ENCODE peak calls at places on chromosome 18, in eight cellular contexts. N is K562, V is aorta, T is right cardiac atrium, C is body of pancreas, A is mucosa of descending colon, H is lower lobe of right lung, F is right lobe of liver. S is an unnamed sample. For H3K9me3, the result is how much of the 10 kb centered on the place peaks cover.

GRCh38 chr18:58843662-58844035 is 21.0 kb upstream of the ZNF532 start:
- ATAC-seq in N (no peak), V (no peak), T (no peak), C (no peak), A (peak), H (no peak), F (no peak), S (no peak)

GRCh38 chr18:35777042-35777441 is 195.4 kb upstream of the RMP24 start:
- ATAC-seq in N (peak), V (no peak), T (no peak), C (no peak), A (no peak), H (peak), F (no peak), S (no peak)

GRCh38 chr18:78246588-78246987 is 733.0 kb upstream of the SALL3 start:
- ATAC-seq in N (no peak), V (no peak), T (no peak), C (no peak), A (no peak), H (peak), F (no peak), S (no peak)

GRCh38 chr18:31572368-31572767 is 19.3 kb upstream of the TTR start:
- ATAC-seq in N (peak), V (no peak), T (no peak), C (no peak), A (no peak), H (no peak), F (no peak), S (no peak)

GRCh38 chr18:53004798-53005197 is 664.8 kb downstream of the DCC start:
- ATAC-seq in N (no peak), V (no peak), T (no peak), C (no peak), A (no peak), H (no peak), F (no peak), S (no peak)

GRCh38 chr18:47582055-47582454 is 330.6 kb upstream of the SKOR2 start:
- ATAC-seq in N (no peak), V (no peak), T (no peak), C (no peak), A (no peak), H (peak), F (no peak), S (no peak)

GRCh38 chr18:67669993-67670671 is 153.6 kb upstream of the DSEL start:
- ATAC-seq in N (no peak), V (no peak), T (no peak), C (no peak), A (no peak), H (no peak), F (no peak), S (no peak)

GRCh38 chr18:76445741-76446232 is 49.3 kb downstream of the ZNF516 start:
- ATAC-seq in N (no peak), V (no peak), T (no peak), C (peak), A (peak), H (no peak), F (peak), S (no peak)

GRCh38 chr18:47968006-47968676 is 37.7 kb upstream of the SMAD2 start:
- ATAC-seq in N (no peak), V (no peak), T (peak), C (peak), A (no peak), H (peak), F (no peak), S (no peak)

GRCh38 chr18:23719634-23720201 is 30.5 kb downstream of the LAMA3 start:
- ATAC-seq in N (peak), V (peak), T (peak), C (peak), A (peak), H (peak), F (peak), S (peak)

GRCh38 chr18:23302852-23303527 is 150.1 kb upstream of the RIOK3 start:
- ATAC-seq in N (no peak), V (no peak), T (peak), C (no peak), A (peak), H (peak), F (peak), S (peak)

GRCh38 chr18:55763805-55764204 is 175.8 kb upstream of the TCF4 start:
- ATAC-seq in N (no peak), V (no peak), T (no peak), C (no peak), A (no peak), H (no peak), F (no peak), S (no peak)

GRCh38 chr18:26175481-26175880 is 41.8 kb downstream of the PSMA8 start:
- ATAC-seq in N (no peak), V (no peak), T (no peak), C (no peak), A (no peak), H (no peak), F (no peak), S (no peak)

GRCh38 chr18:68696937-68697336 is 18.0 kb downstream of the TMX3 start:
- ATAC-seq in N (no peak), V (no peak), T (no peak), C (no peak), A (no peak), H (no peak), F (no peak), S (no peak)

GRCh38 chr18:68699043-68699442 is 15.9 kb downstream of the TMX3 start:
- ATAC-seq in N (no peak), V (no peak), T (no peak), C (no peak), A (no peak), H (no peak), F (no peak), S (no peak)

GRCh38 chr18:68705119-68705518 is 9.8 kb downstream of the TMX3 start:
- ATAC-seq in N (no peak), V (no peak), T (no peak), C (no peak), A (no peak), H (no peak), F (peak), S (no peak)

GRCh38 chr18:68703326-68703725 is 11.6 kb downstream of the TMX3 start:
- ATAC-seq in N (no peak), V (no peak), T (peak), C (no peak), A (no peak), H (no peak), F (no peak), S (no peak)

DNA sequence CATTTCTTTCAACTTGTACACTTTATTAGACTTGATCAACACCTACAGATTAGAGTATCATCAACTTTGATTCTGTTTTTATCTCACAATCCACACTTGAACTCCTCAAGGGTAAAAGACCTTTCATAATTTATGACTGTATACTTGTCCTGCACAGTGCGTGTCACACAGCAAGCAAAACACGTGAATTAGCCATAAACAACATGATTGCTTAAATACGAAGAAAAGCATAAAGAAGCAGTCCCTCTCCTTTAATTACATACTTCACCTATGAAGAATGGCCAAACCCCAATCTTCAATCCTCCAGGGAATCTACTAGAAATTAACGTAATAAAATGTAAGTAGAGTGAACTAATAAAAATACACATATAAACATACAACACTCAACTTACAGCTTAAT is 13.6 kb downstream of the TMX3 start:
- ATAC-seq in N (no peak), V (no peak), T (no peak), C (no peak), A (no peak), H (no peak), F (no peak), S (no peak)
- H3K4me3 ChIP-seq in N (no peak), V (no peak), T (no peak), C (no peak), A (no peak), H (no peak), F (no peak), S (no peak)

GRCh38 chr18:80056095-80056494 is 21.9 kb downstream of the RBFA start:
- ATAC-seq in N (no peak), V (no peak), T (no peak), C (no peak), A (no peak), H (no peak), F (no peak), S (no peak)
- H3K9me3 ChIP-seq in N (under half), V (under half), T (under half), C (under half), A (half or more), H (under half), F (under half), S (under half)

GRCh38 chr18:9960263-9960904 is 46.6 kb downstream of the VAPA start:
- ATAC-seq in N (peak), V (no peak), T (no peak), C (no peak), A (no peak), H (no peak), F (no peak), S (no peak)
- H3K4me3 ChIP-seq in N (no peak), V (no peak), T (no peak), C (no peak), A (no peak), H (no peak), F (no peak), S (no peak)

DNA sequence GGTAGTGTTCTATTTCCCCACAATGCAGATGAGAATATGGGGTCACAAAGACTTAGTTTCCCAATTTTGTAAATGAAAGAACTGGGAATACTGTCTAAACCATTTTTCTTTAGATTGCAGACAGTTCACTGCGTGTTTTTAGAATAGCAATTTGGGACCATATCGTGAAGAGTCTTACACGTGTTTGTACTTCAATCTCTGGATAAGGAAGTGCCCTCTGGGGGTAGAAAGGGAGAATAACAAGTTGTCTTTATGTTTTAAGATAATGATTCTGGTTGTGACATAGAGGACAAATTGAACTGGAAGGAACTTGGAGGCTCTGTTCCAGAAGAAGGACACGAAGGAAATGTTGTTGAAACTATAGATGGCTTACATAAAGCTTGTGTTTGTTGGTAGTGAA is 457.7 kb downstream of the CBLN2 start:
- ATAC-seq in N (no peak), V (no peak), T (no peak), C (peak), A (no peak), H (no peak), F (peak), S (no peak)
- H3K9me3 ChIP-seq in N (under half), V (under half), T (under half), C (under half), A (under half), H (under half), F (under half), S (under half)

GRCh38 chr18:12431561-12431960 is 23.8 kb downstream of the PRELID3A start:
- ATAC-seq in N (no peak), V (no peak), T (no peak), C (no peak), A (no peak), H (no peak), F (no peak), S (no peak)

GRCh38 chr18:12429556-12429955 is 21.8 kb downstream of the PRELID3A start:
- ATAC-seq in N (no peak), V (no peak), T (no peak), C (no peak), A (no peak), H (no peak), F (no peak), S (no peak)

GRCh38 chr18:12432196-12432595 is 24.5 kb downstream of the PRELID3A start:
- ATAC-seq in N (no peak), V (no peak), T (no peak), C (no peak), A (no peak), H (no peak), F (no peak), S (no peak)

GRCh38 chr18:12428923-12429322 is 21.2 kb downstream of the PRELID3A start:
- ATAC-seq in N (no peak), V (no peak), T (no peak), C (no peak), A (no peak), H (no peak), F (peak), S (no peak)

GRCh38 chr18:12430137-12430990 is 22.6 kb downstream of the PRELID3A start:
- ATAC-seq in N (no peak), V (no peak), T (peak), C (no peak), A (peak), H (no peak), F (no peak), S (no peak)
- H3K4me3 ChIP-seq in N (no peak), V (no peak), T (no peak), C (no peak), A (no peak), H (no peak), F (no peak), S (no peak)